ENCODE peak calls at places on chromosomes 12 and 14, in six cellular contexts. K is kidney epithelial cell, L is uterus, Q is fibroblast of lung, S is skeletal muscle cell, E is cardiac fibroblast. Z is an unnamed sample.

GRCh38 chr12:47734725-47735480 is 9.6 kb upstream of the ENDOU start:
- DNase-seq in E (no peak), K (no peak), Q (no peak), L (no peak), S (no peak), Z (no peak)

GRCh38 chr12:44875954-44876553 is at the start of gene NELL2:
- DNase-seq in S (no peak), E (peak), L (no peak), K (no peak), Q (peak), Z (peak)

GRCh38 chr12:121894633-121895032 is 6.0 kb downstream of the PSMD9 start:
- DNase-seq in E (peak), L (peak), K (no peak), S (peak), Q (peak), Z (peak)

GRCh38 chr14:103072595-103073366 is 11.2 kb upstream of the LBHD2 start:
- DNase-seq in E (no peak), K (peak), S (no peak), L (no peak), Q (no peak), Z (no peak)

GRCh38 chr14:71363961-71364360 is 456.7 kb downstream of the PCNX1 start:
- DNase-seq in S (no peak), L (no peak), K (no peak), E (peak), Q (peak), Z (peak)

GRCh38 chr14:75274899-75275569 is 3.6 kb upstream of the FOS start:
- DNase-seq in K (no peak), Q (peak), S (no peak), L (no peak), E (peak), Z (no peak)

GRCh38 chr12:9940370-9940769 is 8.2 kb upstream of the CLEC2A start:
- DNase-seq in L (no peak), K (no peak), E (peak), Q (no peak), S (no peak), Z (peak)

GRCh38 chr12:81450920-81451739 is 308.0 kb downstream of the PPFIA2 start:
- DNase-seq in S (peak), K (peak), Q (peak), E (peak), L (no peak), Z (peak)

GRCh38 chr12:51834411-51834810 is 14.1 kb downstream of the FIGNL2 start:
- DNase-seq in L (no peak), E (no peak), S (no peak), K (no peak), Q (no peak), Z (no peak)

GRCh38 chr14:27386391-27386790 is 788.6 kb upstream of the NOVA1 start:
- DNase-seq in K (no peak), L (no peak), S (no peak), Q (peak), E (no peak), Z (peak)

GRCh38 chr12:1779783-1780182 is 40.6 kb upstream of the LRTM2 start:
- DNase-seq in E (peak), S (peak), Q (peak), L (no peak), K (no peak), Z (peak)

GRCh38 chr14:106686533-106686932 is 1160.2 kb downstream of the TMEM121 start:
- DNase-seq in L (no peak), S (no peak), K (no peak), E (no peak), Q (no peak), Z (no peak)

GRCh38 chr14:37142835-37143499 is 29.4 kb downstream of the SLC25A21 start:
- DNase-seq in E (no peak), S (peak), L (no peak), K (peak), Q (peak), Z (peak)

GRCh38 chr12:121949643-121950397 is 31.4 kb downstream of the CFAP251 start:
- DNase-seq in E (peak), Q (peak), S (peak), L (no peak), K (no peak), Z (peak)

GRCh38 chr12:6536894-6537579 is 2.7 kb downstream of the GAPDH start:
- DNase-seq in L (no peak), E (no peak), S (no peak), Q (peak), K (no peak), Z (peak)

GRCh38 chr14:64060648-64061096 is 207.9 kb downstream of the SYNE2 start:
- DNase-seq in E (peak), L (no peak), Q (no peak), S (no peak), K (no peak), Z (peak)

GRCh38 chr14:58299665-58300202 is 1.4 kb downstream of the ARID4A start:
- DNase-seq in L (no peak), S (no peak), Q (no peak), K (no peak), E (peak), Z (peak)

DNA sequence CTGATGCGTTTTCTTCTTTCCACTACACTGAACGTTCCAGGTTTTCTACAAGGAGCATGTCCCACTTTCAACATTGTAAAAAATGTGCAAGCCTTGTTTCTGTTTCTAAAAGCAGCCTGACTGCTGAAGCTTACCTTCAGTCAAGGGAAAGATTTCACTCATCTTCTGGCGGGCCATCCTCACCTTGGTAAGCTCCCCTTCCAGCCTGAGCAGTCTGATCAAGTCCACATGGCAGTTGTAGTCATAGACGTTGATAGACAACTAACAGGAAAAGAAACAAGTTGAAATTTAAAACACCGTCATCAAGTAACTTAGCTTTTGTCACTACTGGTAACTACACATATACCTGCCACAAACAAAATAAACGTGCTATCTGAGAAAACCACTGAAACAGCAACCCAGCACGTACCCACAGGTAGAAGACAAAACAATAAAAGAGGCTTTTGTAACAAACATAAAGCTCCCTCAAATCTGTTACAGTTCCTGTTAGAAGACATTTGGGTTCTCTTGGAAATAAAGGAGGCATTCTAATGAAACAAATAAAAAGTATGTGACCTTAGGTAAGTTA is 11.9 kb downstream of the SART3 start:
- DNase-seq in S (no peak), E (no peak), K (no peak), Q (no peak), L (no peak), Z (no peak)
- H3K4me3 ChIP-seq in S (no peak), E (no peak), K (no peak), Q (no peak), L (no peak), Z (no peak)

DNA sequence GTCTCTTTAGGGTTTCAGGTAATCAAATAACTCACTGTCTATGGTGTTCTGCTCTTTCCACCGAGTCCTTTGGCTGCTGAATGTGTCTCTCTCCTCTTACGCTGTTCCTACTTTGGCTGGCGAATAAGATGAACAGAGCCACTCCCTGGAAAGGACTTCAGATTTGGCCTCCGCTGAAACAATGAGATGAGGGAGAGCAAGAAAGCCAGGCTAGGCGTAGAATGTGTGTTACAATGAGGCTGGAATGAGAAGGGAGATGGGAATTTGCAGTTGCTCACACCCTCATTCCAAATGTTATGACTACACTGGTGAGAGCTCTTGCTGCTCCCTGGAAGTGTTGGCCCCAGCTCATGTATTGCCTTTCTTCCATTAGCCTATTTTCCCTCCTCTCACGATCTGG is at the start of gene MFAP5:
- DNase-seq in K (no peak), Q (peak), S (no peak), L (no peak), E (peak), Z (peak)
- H3K4me3 ChIP-seq in K (no peak), Q (no peak), S (no peak), L (peak), E (no peak), Z (peak)

GRCh38 chr12:110743571-110744093 is 941 bp upstream of the PPP1CC start:
- DNase-seq in E (peak), Q (peak), S (no peak), K (no peak), L (peak), Z (peak)
- H3K4me3 ChIP-seq in E (no peak), Q (peak), S (peak), K (peak), L (peak), Z (peak)

GRCh38 chr12:113479578-113480335 is 8.1 kb upstream of the LHX5 start:
- DNase-seq in Q (peak), K (peak), L (no peak), E (peak), S (no peak), Z (peak)
- H3K4me3 ChIP-seq in Q (no peak), K (no peak), L (no peak), E (no peak), S (no peak), Z (peak)

DNA sequence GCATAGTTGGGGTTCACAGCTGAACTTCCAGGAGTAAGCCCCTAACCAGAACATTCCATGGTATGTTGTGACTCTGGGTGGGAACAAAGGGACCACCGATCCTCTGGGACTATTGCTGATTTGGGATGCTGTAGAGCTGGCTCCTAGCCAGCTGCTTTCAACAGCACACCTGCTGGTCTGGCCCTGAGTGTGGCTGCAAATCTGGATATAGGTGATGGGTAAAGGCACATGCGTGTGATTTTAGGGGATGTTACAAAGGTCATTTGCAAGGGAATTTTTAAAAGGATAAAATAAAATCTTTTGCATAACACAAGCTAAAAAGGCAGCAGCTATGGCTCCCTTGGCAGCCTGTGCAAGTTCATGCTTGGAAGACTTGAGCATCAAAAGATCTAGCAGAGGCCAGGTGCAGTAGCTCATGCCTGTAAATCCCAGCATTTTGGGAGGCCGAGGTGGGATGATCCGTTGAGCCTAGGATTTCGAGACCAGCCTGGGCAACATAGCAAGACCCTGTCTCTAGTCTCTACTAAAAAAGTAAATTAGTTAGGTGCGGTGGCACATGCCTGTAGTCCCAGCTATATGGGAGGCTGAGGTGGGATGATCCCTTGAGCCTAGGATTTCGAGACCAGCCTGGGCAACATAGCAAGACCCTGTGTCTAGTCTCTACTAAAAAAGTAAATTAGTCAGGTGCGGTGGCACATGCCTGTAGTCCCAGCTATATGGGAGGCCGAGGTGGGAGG is 1.6 kb downstream of the ALDH2 start:
- DNase-seq in Q (no peak), S (no peak), L (no peak), K (no peak), E (no peak), Z (no peak)
- H3K4me3 ChIP-seq in Q (no peak), S (no peak), L (peak), K (no peak), E (no peak), Z (peak)

DNA sequence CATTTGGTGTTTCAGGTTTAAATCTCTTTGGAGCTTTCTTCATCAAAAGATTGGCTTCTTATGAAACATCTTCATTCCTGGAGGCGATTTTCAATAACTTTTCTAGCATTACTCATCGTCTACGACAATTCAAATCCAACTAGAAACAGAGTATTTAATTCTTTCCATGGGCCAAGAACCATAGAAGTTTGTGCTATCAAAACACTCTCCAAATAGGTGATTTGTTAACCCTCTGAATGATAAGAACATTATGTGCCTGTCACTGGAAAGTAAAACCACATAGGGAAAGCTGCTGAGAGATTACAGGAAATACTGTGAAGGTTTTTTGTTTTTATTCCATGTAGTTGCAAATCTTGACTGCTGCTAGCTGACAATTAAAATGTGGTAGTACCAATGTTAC is 6.9 kb upstream of the DCN start:
- DNase-seq in L (no peak), K (peak), S (peak), Q (peak), E (peak), Z (peak)
- H3K4me3 ChIP-seq in L (no peak), K (no peak), S (no peak), Q (no peak), E (no peak), Z (peak)

GRCh38 chr12:84910549-84911241 is 1.9 kb downstream of the SLC6A15 start:
- DNase-seq in E (peak), K (no peak), S (no peak), Q (peak), L (no peak), Z (peak)

GRCh38 chr12:84911331-84912190 is 1.0 kb downstream of the SLC6A15 start:
- DNase-seq in S (no peak), K (no peak), Q (peak), E (peak), L (peak), Z (peak)

GRCh38 chr12:84913151-84913550 is 552 bp upstream of the SLC6A15 start:
- DNase-seq in K (no peak), E (peak), L (no peak), Q (peak), S (no peak), Z (peak)

GRCh38 chr12:84912191-84913142 is at the start of gene SLC6A15:
- DNase-seq in E (peak), K (no peak), Q (peak), L (peak), S (peak), Z (peak)
- H3K4me3 ChIP-seq in E (peak), K (peak), Q (peak), L (peak), S (peak), Z (peak)

DNA sequence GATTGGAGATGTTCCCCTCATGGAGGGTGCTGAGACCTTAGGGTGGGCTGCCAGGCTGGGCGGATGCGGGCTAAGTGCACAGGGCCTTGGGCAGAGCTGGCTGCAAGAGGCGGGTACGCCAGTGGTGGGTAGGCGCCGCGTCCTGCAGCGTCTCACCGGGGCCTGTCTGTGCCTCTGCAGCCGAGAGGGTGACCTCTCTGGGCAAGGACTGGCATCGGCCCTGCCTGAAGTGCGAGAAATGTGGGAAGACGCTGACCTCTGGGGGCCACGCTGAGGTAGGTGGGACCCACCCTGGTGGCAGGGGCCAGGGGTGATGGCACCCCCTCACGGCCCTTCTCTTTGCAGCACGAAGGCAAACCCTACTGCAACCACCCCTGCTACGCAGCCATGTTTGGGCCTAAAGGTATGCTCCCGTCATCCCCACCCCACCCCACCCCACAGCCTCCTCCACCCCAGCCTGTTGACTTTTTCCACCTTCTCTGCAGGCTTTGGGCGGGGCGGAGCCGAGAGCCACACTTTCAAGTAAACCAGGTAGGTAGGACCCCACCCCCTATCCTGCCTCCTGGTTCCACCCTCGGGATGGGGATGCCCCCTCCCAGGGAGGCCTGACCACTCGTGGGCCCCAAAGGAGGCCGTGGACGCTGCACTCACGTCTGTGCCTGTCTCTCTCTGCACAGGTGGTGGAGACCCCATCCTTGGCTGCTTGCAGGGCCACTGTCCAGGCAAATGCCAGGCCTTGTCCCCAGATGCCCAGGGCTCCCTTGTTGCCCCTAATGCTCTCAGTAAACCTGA is 1.5 kb downstream of the CRIP1 start:
- DNase-seq in K (no peak), Q (no peak), L (no peak), S (no peak), E (no peak), Z (no peak)
- H3K4me3 ChIP-seq in K (peak), Q (no peak), L (peak), S (no peak), E (no peak), Z (no peak)

GRCh38 chr14:73463411-73463810 is 5.1 kb upstream of the NUMB start:
- DNase-seq in Q (peak), E (peak), K (peak), S (peak), L (no peak), Z (peak)

GRCh38 chr14:73460691-73461127 is 2.4 kb upstream of the NUMB start:
- DNase-seq in S (no peak), L (no peak), Q (peak), K (no peak), E (peak), Z (peak)

GRCh38 chr14:73461478-73462077 is 3.2 kb upstream of the NUMB start:
- DNase-seq in S (no peak), Q (no peak), K (no peak), L (no peak), E (no peak), Z (no peak)

GRCh38 chr14:73462815-73463214 is 4.5 kb upstream of the NUMB start:
- DNase-seq in S (no peak), Q (no peak), K (no peak), E (peak), L (no peak), Z (peak)

GRCh38 chr14:73462078-73462715 is 3.9 kb upstream of the NUMB start:
- DNase-seq in K (no peak), Q (peak), E (peak), S (no peak), L (peak), Z (peak)
- H3K4me3 ChIP-seq in K (no peak), Q (peak), E (peak), S (peak), L (no peak), Z (peak)